ENCODE peak calls at places on chromosomes 11 and 22, in four cellular contexts. One of them, this sample, is unnamed.

GRCh38 chr11:113577356-113578163 is 102.4 kb upstream of the DRD2 start:
- DNase-seq in esophagus squamous epithelium: no peak
- DNase-seq in adrenal gland: no peak
- DNase-seq in astrocyte of the cerebellum: no peak
- DNase-seq in this sample: no peak

GRCh38 chr11:65476632-65477270 is 22.1 kb upstream of the MALAT1 start:
- DNase-seq in esophagus squamous epithelium: no peak
- DNase-seq in adrenal gland: no peak
- DNase-seq in astrocyte of the cerebellum: no peak
- DNase-seq in this sample: no peak

GRCh38 chr11:130763087-130763980 is 152.9 kb downstream of the SNX19 start:
- DNase-seq in esophagus squamous epithelium: no peak
- DNase-seq in adrenal gland: no peak
- DNase-seq in astrocyte of the cerebellum: no peak
- DNase-seq in this sample: no peak

GRCh38 chr11:116112031-116112935 is 608.1 kb upstream of the CADM1 start:
- DNase-seq in esophagus squamous epithelium: no peak
- DNase-seq in adrenal gland: no peak
- DNase-seq in astrocyte of the cerebellum: no peak
- DNase-seq in this sample: no peak

GRCh38 chr11:85809881-85810280 is 1.1 kb downstream of the SYTL2 start:
- DNase-seq in esophagus squamous epithelium: no peak
- DNase-seq in adrenal gland: peak
- DNase-seq in astrocyte of the cerebellum: no peak
- DNase-seq in this sample: peak

GRCh38 chr11:17512101-17512500 is 32.1 kb downstream of the USH1C start:
- DNase-seq in esophagus squamous epithelium: no peak
- DNase-seq in adrenal gland: no peak
- DNase-seq in astrocyte of the cerebellum: no peak
- DNase-seq in this sample: no peak

GRCh38 chr22:25827415-25827814 is 85.4 kb downstream of the MYO18B start:
- DNase-seq in esophagus squamous epithelium: no peak
- DNase-seq in adrenal gland: no peak
- DNase-seq in astrocyte of the cerebellum: no peak
- DNase-seq in this sample: no peak

GRCh38 chr11:33692013-33692504 is 8.6 kb downstream of the C11orf91 start:
- DNase-seq in esophagus squamous epithelium: no peak
- DNase-seq in adrenal gland: peak
- DNase-seq in astrocyte of the cerebellum: peak
- DNase-seq in this sample: no peak

GRCh38 chr11:79441159-79441875 is 487 bp upstream of the TENM4 start:
- DNase-seq in esophagus squamous epithelium: no peak
- DNase-seq in adrenal gland: peak
- DNase-seq in astrocyte of the cerebellum: no peak
- DNase-seq in this sample: no peak

GRCh38 chr11:129955282-129955681 is 47.4 kb downstream of the PRDM10 start:
- DNase-seq in esophagus squamous epithelium: no peak
- DNase-seq in adrenal gland: no peak
- DNase-seq in astrocyte of the cerebellum: no peak
- DNase-seq in this sample: no peak

GRCh38 chr11:132168326-132168725 is 797.9 kb downstream of the NTM start:
- DNase-seq in esophagus squamous epithelium: no peak
- DNase-seq in adrenal gland: no peak
- DNase-seq in astrocyte of the cerebellum: no peak
- DNase-seq in this sample: no peak

GRCh38 chr11:119532551-119532950 is 109.6 kb upstream of the THY1 start:
- DNase-seq in esophagus squamous epithelium: no peak
- DNase-seq in adrenal gland: no peak
- DNase-seq in astrocyte of the cerebellum: no peak
- DNase-seq in this sample: no peak

GRCh38 chr22:22925795-22926358 is 38.3 kb downstream of the IGLL5 start:
- DNase-seq in esophagus squamous epithelium: no peak
- DNase-seq in adrenal gland: no peak
- DNase-seq in astrocyte of the cerebellum: no peak
- DNase-seq in this sample: no peak

GRCh38 chr11:35488117-35488516 is 37.3 kb downstream of the PAMR1 start:
- DNase-seq in esophagus squamous epithelium: no peak
- DNase-seq in adrenal gland: no peak
- DNase-seq in astrocyte of the cerebellum: no peak
- DNase-seq in this sample: no peak

GRCh38 chr11:71396548-71397123 is 51.6 kb downstream of the DHCR7 start:
- DNase-seq in esophagus squamous epithelium: no peak
- DNase-seq in adrenal gland: no peak
- DNase-seq in astrocyte of the cerebellum: no peak
- DNase-seq in this sample: no peak

GRCh38 chr11:2355000-2355644 is 22.0 kb upstream of the CD81 start:
- DNase-seq in esophagus squamous epithelium: no peak
- DNase-seq in adrenal gland: no peak
- DNase-seq in astrocyte of the cerebellum: no peak
- DNase-seq in this sample: no peak

GRCh38 chr11:27041141-27041869 is 690 bp downstream of the BBOX1 start:
- DNase-seq in esophagus squamous epithelium: no peak
- DNase-seq in adrenal gland: no peak
- DNase-seq in astrocyte of the cerebellum: peak
- DNase-seq in this sample: no peak

GRCh38 chr22:50247748-50248147 is 2.9 kb upstream of the TUBGCP6 start:
- DNase-seq in esophagus squamous epithelium: no peak
- DNase-seq in adrenal gland: peak
- DNase-seq in astrocyte of the cerebellum: no peak
- DNase-seq in this sample: no peak

GRCh38 chr11:11148104-11148509 is 204.9 kb downstream of the CSNK2A3 start:
- DNase-seq in esophagus squamous epithelium: no peak
- DNase-seq in adrenal gland: peak
- DNase-seq in astrocyte of the cerebellum: peak
- DNase-seq in this sample: no peak

GRCh38 chr11:75896843-75897419 is 81.9 kb downstream of the UVRAG start:
- DNase-seq in esophagus squamous epithelium: no peak
- DNase-seq in adrenal gland: no peak
- DNase-seq in astrocyte of the cerebellum: peak
- DNase-seq in this sample: no peak

GRCh38 chr11:88484873-88485621 is 147.5 kb upstream of the CTSC start:
- DNase-seq in esophagus squamous epithelium: no peak
- DNase-seq in adrenal gland: peak
- DNase-seq in astrocyte of the cerebellum: no peak
- DNase-seq in this sample: no peak

GRCh38 chr11:10044618-10045017 is 249.4 kb downstream of the SBF2 start:
- DNase-seq in esophagus squamous epithelium: no peak
- DNase-seq in adrenal gland: no peak
- DNase-seq in astrocyte of the cerebellum: no peak
- DNase-seq in this sample: no peak

GRCh38 chr22:34914871-34915270 is 151.1 kb upstream of the ISX start:
- DNase-seq in esophagus squamous epithelium: no peak
- DNase-seq in adrenal gland: no peak
- DNase-seq in astrocyte of the cerebellum: no peak
- DNase-seq in this sample: no peak

GRCh38 chr11:10302744-10303557 is 1.9 kb upstream of the ADM start:
- DNase-seq in esophagus squamous epithelium: peak
- DNase-seq in adrenal gland: peak
- DNase-seq in astrocyte of the cerebellum: no peak
- DNase-seq in this sample: peak

GRCh38 chr22:30398685-30399680 is 2.2 kb downstream of the SEC14L2 start:
- DNase-seq in esophagus squamous epithelium: no peak
- DNase-seq in adrenal gland: no peak
- DNase-seq in astrocyte of the cerebellum: no peak
- DNase-seq in this sample: no peak

GRCh38 chr11:36278531-36279245 is 10.5 kb downstream of the COMMD9 start:
- DNase-seq in esophagus squamous epithelium: no peak
- DNase-seq in adrenal gland: no peak
- DNase-seq in astrocyte of the cerebellum: no peak
- DNase-seq in this sample: no peak

GRCh38 chr22:40499187-40499753 is 128.9 kb downstream of the SGSM3 start:
- DNase-seq in esophagus squamous epithelium: no peak
- DNase-seq in adrenal gland: peak
- DNase-seq in astrocyte of the cerebellum: peak
- DNase-seq in this sample: no peak

GRCh38 chr22:32615874-32616564 is 141.4 kb downstream of the FBXO7 start:
- DNase-seq in esophagus squamous epithelium: no peak
- DNase-seq in adrenal gland: no peak
- DNase-seq in astrocyte of the cerebellum: no peak
- DNase-seq in this sample: no peak

GRCh38 chr11:26323837-26324236 is 8.1 kb upstream of the ANO3 start:
- DNase-seq in esophagus squamous epithelium: no peak
- DNase-seq in adrenal gland: no peak
- DNase-seq in astrocyte of the cerebellum: no peak
- DNase-seq in this sample: no peak

GRCh38 chr11:516400-516799 is 9.4 kb upstream of the RNH1 start:
- DNase-seq in esophagus squamous epithelium: no peak
- DNase-seq in adrenal gland: no peak
- DNase-seq in astrocyte of the cerebellum: no peak
- DNase-seq in this sample: no peak

GRCh38 chr11:515131-515530 is 8.1 kb upstream of the RNH1 start:
- DNase-seq in esophagus squamous epithelium: no peak
- DNase-seq in adrenal gland: no peak
- DNase-seq in astrocyte of the cerebellum: no peak
- DNase-seq in this sample: no peak

GRCh38 chr11:520428-521178 is 13.6 kb upstream of the RNH1 start:
- DNase-seq in esophagus squamous epithelium: no peak
- DNase-seq in adrenal gland: no peak
- DNase-seq in astrocyte of the cerebellum: no peak
- DNase-seq in this sample: no peak

GRCh38 chr11:521179-521688 is 14.1 kb downstream of the HRAS start:
- DNase-seq in esophagus squamous epithelium: no peak
- DNase-seq in adrenal gland: no peak
- DNase-seq in astrocyte of the cerebellum: no peak
- DNase-seq in this sample: no peak

GRCh38 chr11:518463-519202 is 11.6 kb upstream of the RNH1 start:
- DNase-seq in esophagus squamous epithelium: peak
- DNase-seq in adrenal gland: peak
- DNase-seq in astrocyte of the cerebellum: peak
- DNase-seq in this sample: peak
- TF ChIP-seq CTCF in esophagus squamous epithelium: peak
- TF ChIP-seq CTCF in adrenal gland: peak
- TF ChIP-seq CTCF in astrocyte of the cerebellum: peak
- TF ChIP-seq CTCF in this sample: peak

GRCh38 chr22:37239336-37240239 is 4.5 kb downstream of the RAC2 start:
- DNase-seq in esophagus squamous epithelium: no peak
- DNase-seq in adrenal gland: no peak
- DNase-seq in astrocyte of the cerebellum: no peak
- DNase-seq in this sample: no peak
- TF ChIP-seq CTCF in esophagus squamous epithelium: no peak
- TF ChIP-seq CTCF in adrenal gland: no peak
- TF ChIP-seq CTCF in astrocyte of the cerebellum: no peak
- TF ChIP-seq CTCF in this sample: no peak

DNA sequence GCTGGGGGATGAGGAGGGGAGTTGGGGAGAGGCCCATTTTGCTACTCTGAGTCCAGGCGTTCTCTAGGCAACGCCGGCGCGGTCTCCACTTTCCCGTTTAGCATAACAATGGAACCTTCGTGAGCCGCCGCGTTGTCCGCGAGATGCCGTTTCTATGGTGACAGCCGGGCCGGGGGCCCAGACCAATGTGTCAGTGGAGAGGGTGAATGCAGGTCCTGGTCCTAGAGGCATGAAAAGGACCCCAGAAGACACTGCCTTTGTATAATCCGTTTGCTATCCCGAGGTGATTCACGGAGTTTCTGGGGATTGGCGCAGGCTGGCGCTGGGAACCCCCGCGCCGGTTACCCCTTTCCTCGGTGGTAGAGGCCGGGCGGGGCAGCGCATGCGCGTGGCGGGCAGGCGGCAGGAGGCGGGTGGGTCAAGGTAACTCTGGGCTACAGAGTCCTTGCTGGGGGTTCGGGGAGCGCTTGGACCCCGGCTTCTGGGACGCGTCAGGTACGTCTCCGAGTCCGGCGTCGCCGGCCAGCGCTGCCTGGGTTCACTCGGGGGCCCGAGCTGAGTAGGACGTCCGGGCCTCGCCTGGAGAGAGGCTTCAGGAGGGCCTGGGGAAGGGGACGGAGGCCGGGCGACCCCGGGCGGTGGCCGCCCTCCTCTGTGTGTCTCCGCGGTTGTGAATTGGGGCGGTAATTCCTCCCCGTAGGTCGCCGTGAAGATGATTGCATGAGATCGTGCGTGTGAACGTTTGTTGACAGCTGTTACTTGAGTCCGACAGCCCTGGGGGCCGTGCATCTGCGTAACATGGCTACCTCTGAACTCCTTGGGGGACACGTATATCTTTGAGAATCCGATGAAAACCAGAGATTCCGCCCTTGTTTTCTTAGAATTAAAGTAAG is at the start of the genes CBY1 and FAM227A:
- DNase-seq in esophagus squamous epithelium: peak
- DNase-seq in adrenal gland: peak
- DNase-seq in astrocyte of the cerebellum: peak
- DNase-seq in this sample: peak
- TF ChIP-seq CTCF in esophagus squamous epithelium: no peak
- TF ChIP-seq CTCF in adrenal gland: no peak
- TF ChIP-seq CTCF in astrocyte of the cerebellum: no peak
- TF ChIP-seq CTCF in this sample: no peak

DNA sequence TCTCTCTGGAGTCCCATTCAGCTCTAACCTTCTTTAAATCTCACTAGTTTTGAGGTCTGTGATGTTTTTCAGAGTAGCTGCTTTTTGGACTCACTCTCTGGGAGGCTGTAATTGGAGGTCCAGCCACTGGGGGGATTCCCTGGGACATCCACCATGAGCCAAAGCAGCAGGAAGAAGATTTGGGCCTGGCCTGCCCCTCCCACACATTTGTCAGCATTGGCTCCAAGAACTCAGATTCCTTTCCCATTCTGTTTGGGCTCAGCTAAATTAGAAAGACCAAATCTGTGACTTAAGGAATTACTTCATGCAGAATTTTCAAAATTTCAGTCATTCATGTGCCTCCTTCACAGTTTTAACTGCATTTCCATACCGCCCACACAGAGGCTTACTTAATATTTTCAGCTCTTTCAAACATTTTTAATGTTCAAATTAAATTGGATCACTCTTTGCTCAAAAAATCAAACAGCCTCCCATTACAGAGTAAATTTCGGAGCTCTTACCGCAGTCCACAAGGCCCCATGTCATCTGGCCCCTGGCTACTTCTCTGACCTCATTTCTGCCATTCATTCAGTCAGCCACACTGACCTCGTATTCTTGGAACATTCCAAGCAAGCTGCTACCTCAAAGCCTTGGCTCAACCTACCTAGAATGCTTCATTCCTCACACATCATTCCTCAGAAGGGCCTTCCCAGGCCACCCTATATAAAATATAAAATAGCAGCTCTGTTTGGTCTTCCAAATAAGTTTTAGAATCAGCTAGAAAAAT is 54.5 kb upstream of the RRAS2 start:
- DNase-seq in esophagus squamous epithelium: no peak
- DNase-seq in adrenal gland: peak
- DNase-seq in astrocyte of the cerebellum: peak
- DNase-seq in this sample: no peak
- TF ChIP-seq CTCF in esophagus squamous epithelium: no peak
- TF ChIP-seq CTCF in adrenal gland: no peak
- TF ChIP-seq CTCF in astrocyte of the cerebellum: peak
- TF ChIP-seq CTCF in this sample: peak

DNA sequence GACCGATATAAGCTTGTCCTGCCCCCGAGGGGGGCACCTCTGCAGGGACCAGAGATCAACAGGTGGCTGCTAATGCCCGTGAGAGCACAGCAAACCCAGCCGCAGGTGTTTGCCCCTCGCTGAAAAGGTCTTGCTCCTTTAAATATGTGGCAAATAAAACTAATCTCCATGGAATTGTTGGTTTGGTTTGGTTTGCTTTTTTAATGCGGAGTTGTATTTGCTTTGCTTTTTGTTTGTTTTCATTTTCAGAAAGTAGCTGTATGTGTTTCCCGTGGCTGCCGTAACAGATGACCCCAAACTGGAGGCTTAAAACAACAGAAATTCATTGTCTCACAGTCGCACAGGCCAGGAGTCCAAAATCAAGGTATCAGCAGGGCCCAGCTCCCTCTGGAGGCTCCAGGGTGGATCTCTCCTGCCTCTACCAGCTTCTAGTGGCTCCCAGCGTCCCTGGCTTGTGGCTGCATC is 93.0 kb downstream of the CELSR1 start:
- DNase-seq in esophagus squamous epithelium: no peak
- DNase-seq in adrenal gland: no peak
- DNase-seq in astrocyte of the cerebellum: no peak
- DNase-seq in this sample: no peak
- TF ChIP-seq CTCF in esophagus squamous epithelium: no peak
- TF ChIP-seq CTCF in adrenal gland: no peak
- TF ChIP-seq CTCF in astrocyte of the cerebellum: peak
- TF ChIP-seq CTCF in this sample: no peak

This sample was measured in neural crest cell.